ENCODE peak calls at places on chromosomes 16 and 17, in ten cellular contexts. One of them, this sample, is unnamed.

GRCh38 chr16:50473375-50473945 is 74.7 kb upstream of the NKD1 start:
- DNase-seq in endothelial cell of umbilical vein: no peak
- DNase-seq in MM.1S: no peak
- DNase-seq in body of pancreas: no peak
- DNase-seq in cardiac muscle cell: no peak
- DNase-seq in A549: no peak
- DNase-seq in heart right ventricle: no peak
- DNase-seq in esophagus squamous epithelium: no peak
- DNase-seq in GM23338: no peak
- DNase-seq in CD4-positive, alpha-beta memory T cell: no peak
- DNase-seq in this sample: no peak

GRCh38 chr17:82932146-82933005 is 92.6 kb upstream of the ZNF750 start:
- DNase-seq in CD4-positive, alpha-beta memory T cell: no peak
- DNase-seq in MM.1S: no peak
- DNase-seq in esophagus squamous epithelium: no peak
- DNase-seq in A549: no peak
- DNase-seq in GM23338: no peak
- DNase-seq in cardiac muscle cell: no peak
- DNase-seq in body of pancreas: no peak
- DNase-seq in heart right ventricle: no peak
- DNase-seq in endothelial cell of umbilical vein: peak
- DNase-seq in this sample: peak

GRCh38 chr17:18166894-18167293 is 16.7 kb upstream of the ALKBH5 start:
- DNase-seq in body of pancreas: peak
- DNase-seq in A549: peak
- DNase-seq in MM.1S: no peak
- DNase-seq in heart right ventricle: no peak
- DNase-seq in cardiac muscle cell: no peak
- DNase-seq in esophagus squamous epithelium: no peak
- DNase-seq in endothelial cell of umbilical vein: no peak
- DNase-seq in CD4-positive, alpha-beta memory T cell: no peak
- DNase-seq in GM23338: no peak
- DNase-seq in this sample: no peak

GRCh38 chr17:16085066-16085699 is 85.6 kb downstream of the TTC19 start:
- DNase-seq in endothelial cell of umbilical vein: peak
- DNase-seq in A549: no peak
- DNase-seq in heart right ventricle: no peak
- DNase-seq in body of pancreas: no peak
- DNase-seq in esophagus squamous epithelium: no peak
- DNase-seq in GM23338: no peak
- DNase-seq in CD4-positive, alpha-beta memory T cell: no peak
- DNase-seq in MM.1S: no peak
- DNase-seq in cardiac muscle cell: no peak
- DNase-seq in this sample: no peak

GRCh38 chr17:80348551-80349436 is 66.2 kb upstream of the ENDOV start:
- DNase-seq in body of pancreas: no peak
- DNase-seq in endothelial cell of umbilical vein: no peak
- DNase-seq in MM.1S: no peak
- DNase-seq in CD4-positive, alpha-beta memory T cell: no peak
- DNase-seq in GM23338: no peak
- DNase-seq in esophagus squamous epithelium: no peak
- DNase-seq in heart right ventricle: no peak
- DNase-seq in A549: no peak
- DNase-seq in cardiac muscle cell: no peak
- DNase-seq in this sample: peak

GRCh38 chr16:12300946-12301500 is 324.5 kb downstream of the SNX29 start:
- DNase-seq in esophagus squamous epithelium: no peak
- DNase-seq in GM23338: no peak
- DNase-seq in CD4-positive, alpha-beta memory T cell: no peak
- DNase-seq in A549: no peak
- DNase-seq in body of pancreas: no peak
- DNase-seq in MM.1S: no peak
- DNase-seq in cardiac muscle cell: no peak
- DNase-seq in endothelial cell of umbilical vein: no peak
- DNase-seq in heart right ventricle: no peak
- DNase-seq in this sample: no peak

GRCh38 chr17:67449885-67450755 is 73.0 kb downstream of the PITPNC1 start:
- DNase-seq in GM23338: no peak
- DNase-seq in endothelial cell of umbilical vein: no peak
- DNase-seq in body of pancreas: no peak
- DNase-seq in cardiac muscle cell: no peak
- DNase-seq in MM.1S: no peak
- DNase-seq in esophagus squamous epithelium: no peak
- DNase-seq in CD4-positive, alpha-beta memory T cell: peak
- DNase-seq in heart right ventricle: no peak
- DNase-seq in A549: no peak
- DNase-seq in this sample: no peak

GRCh38 chr17:40633871-40634270 is 13.7 kb downstream of the SMARCE1 start:
- DNase-seq in MM.1S: no peak
- DNase-seq in cardiac muscle cell: no peak
- DNase-seq in esophagus squamous epithelium: no peak
- DNase-seq in heart right ventricle: no peak
- DNase-seq in CD4-positive, alpha-beta memory T cell: no peak
- DNase-seq in A549: no peak
- DNase-seq in GM23338: no peak
- DNase-seq in body of pancreas: no peak
- DNase-seq in endothelial cell of umbilical vein: no peak
- DNase-seq in this sample: no peak

GRCh38 chr16:79449067-79449466 is 151.5 kb downstream of the MAF start:
- DNase-seq in endothelial cell of umbilical vein: no peak
- DNase-seq in heart right ventricle: no peak
- DNase-seq in A549: no peak
- DNase-seq in GM23338: no peak
- DNase-seq in cardiac muscle cell: no peak
- DNase-seq in esophagus squamous epithelium: no peak
- DNase-seq in MM.1S: no peak
- DNase-seq in body of pancreas: no peak
- DNase-seq in CD4-positive, alpha-beta memory T cell: no peak
- DNase-seq in this sample: no peak

GRCh38 chr17:6761817-6762216 is 6.0 kb downstream of the XAF1 start:
- DNase-seq in heart right ventricle: no peak
- DNase-seq in CD4-positive, alpha-beta memory T cell: no peak
- DNase-seq in body of pancreas: no peak
- DNase-seq in GM23338: no peak
- DNase-seq in A549: no peak
- DNase-seq in MM.1S: no peak
- DNase-seq in cardiac muscle cell: no peak
- DNase-seq in esophagus squamous epithelium: no peak
- DNase-seq in endothelial cell of umbilical vein: no peak
- DNase-seq in this sample: no peak

GRCh38 chr17:31339906-31340661 is 18.7 kb upstream of the EVI2A start:
- DNase-seq in GM23338: no peak
- DNase-seq in cardiac muscle cell: no peak
- DNase-seq in A549: no peak
- DNase-seq in endothelial cell of umbilical vein: no peak
- DNase-seq in MM.1S: no peak
- DNase-seq in CD4-positive, alpha-beta memory T cell: no peak
- DNase-seq in body of pancreas: no peak
- DNase-seq in esophagus squamous epithelium: no peak
- DNase-seq in heart right ventricle: no peak
- DNase-seq in this sample: no peak
- H3K27ac ChIP-seq in GM23338: no peak
- H3K27ac ChIP-seq in cardiac muscle cell: peak
- H3K27ac ChIP-seq in A549: no peak
- H3K27ac ChIP-seq in endothelial cell of umbilical vein: no peak
- H3K27ac ChIP-seq in MM.1S: no peak
- H3K27ac ChIP-seq in CD4-positive, alpha-beta memory T cell: no peak
- H3K27ac ChIP-seq in body of pancreas: no peak
- H3K27ac ChIP-seq in esophagus squamous epithelium: no peak
- H3K27ac ChIP-seq in heart right ventricle: no peak
- H3K27ac ChIP-seq in this sample: no peak

GRCh38 chr16:86379505-86379846 is 130.9 kb upstream of the FOXF1 start:
- DNase-seq in heart right ventricle: no peak
- DNase-seq in esophagus squamous epithelium: no peak
- DNase-seq in endothelial cell of umbilical vein: no peak
- DNase-seq in GM23338: no peak
- DNase-seq in A549: no peak
- DNase-seq in MM.1S: no peak
- DNase-seq in CD4-positive, alpha-beta memory T cell: no peak
- DNase-seq in body of pancreas: no peak
- DNase-seq in cardiac muscle cell: no peak
- DNase-seq in this sample: no peak

GRCh38 chr16:86380045-86380444 is 130.3 kb upstream of the FOXF1 start:
- DNase-seq in heart right ventricle: no peak
- DNase-seq in endothelial cell of umbilical vein: no peak
- DNase-seq in esophagus squamous epithelium: no peak
- DNase-seq in body of pancreas: no peak
- DNase-seq in MM.1S: no peak
- DNase-seq in cardiac muscle cell: no peak
- DNase-seq in CD4-positive, alpha-beta memory T cell: no peak
- DNase-seq in A549: no peak
- DNase-seq in GM23338: no peak
- DNase-seq in this sample: no peak

GRCh38 chr16:86382067-86382773 is 128.1 kb upstream of the FOXF1 start:
- DNase-seq in heart right ventricle: no peak
- DNase-seq in body of pancreas: no peak
- DNase-seq in GM23338: no peak
- DNase-seq in esophagus squamous epithelium: no peak
- DNase-seq in endothelial cell of umbilical vein: no peak
- DNase-seq in cardiac muscle cell: no peak
- DNase-seq in A549: no peak
- DNase-seq in CD4-positive, alpha-beta memory T cell: no peak
- DNase-seq in MM.1S: no peak
- DNase-seq in this sample: no peak

GRCh38 chr16:86382774-86383407 is 127.4 kb upstream of the FOXF1 start:
- DNase-seq in cardiac muscle cell: no peak
- DNase-seq in CD4-positive, alpha-beta memory T cell: no peak
- DNase-seq in GM23338: no peak
- DNase-seq in heart right ventricle: no peak
- DNase-seq in esophagus squamous epithelium: no peak
- DNase-seq in MM.1S: no peak
- DNase-seq in A549: no peak
- DNase-seq in endothelial cell of umbilical vein: no peak
- DNase-seq in body of pancreas: no peak
- DNase-seq in this sample: no peak

GRCh38 chr16:86381491-86381890 is 128.8 kb upstream of the FOXF1 start:
- DNase-seq in A549: no peak
- DNase-seq in MM.1S: no peak
- DNase-seq in GM23338: no peak
- DNase-seq in body of pancreas: no peak
- DNase-seq in CD4-positive, alpha-beta memory T cell: no peak
- DNase-seq in esophagus squamous epithelium: no peak
- DNase-seq in endothelial cell of umbilical vein: no peak
- DNase-seq in cardiac muscle cell: no peak
- DNase-seq in heart right ventricle: no peak
- DNase-seq in this sample: no peak
- H3K4me3 ChIP-seq in A549: no peak
- H3K4me3 ChIP-seq in MM.1S: no peak
- H3K4me3 ChIP-seq in GM23338: no peak
- H3K4me3 ChIP-seq in body of pancreas: no peak
- H3K4me3 ChIP-seq in CD4-positive, alpha-beta memory T cell: no peak
- H3K4me3 ChIP-seq in esophagus squamous epithelium: no peak
- H3K4me3 ChIP-seq in endothelial cell of umbilical vein: no peak
- H3K4me3 ChIP-seq in cardiac muscle cell: no peak
- H3K4me3 ChIP-seq in heart right ventricle: no peak
- H3K4me3 ChIP-seq in this sample: no peak

GRCh38 chr17:69870091-69870530 is 204.9 kb upstream of the KCNJ16 start:
- DNase-seq in cardiac muscle cell: no peak
- DNase-seq in A549: peak
- DNase-seq in heart right ventricle: no peak
- DNase-seq in body of pancreas: no peak
- DNase-seq in esophagus squamous epithelium: no peak
- DNase-seq in GM23338: no peak
- DNase-seq in MM.1S: no peak
- DNase-seq in CD4-positive, alpha-beta memory T cell: no peak
- DNase-seq in endothelial cell of umbilical vein: peak
- DNase-seq in this sample: no peak

GRCh38 chr17:69869667-69870066 is 205.4 kb upstream of the KCNJ16 start:
- DNase-seq in A549: no peak
- DNase-seq in GM23338: no peak
- DNase-seq in body of pancreas: no peak
- DNase-seq in heart right ventricle: no peak
- DNase-seq in endothelial cell of umbilical vein: no peak
- DNase-seq in CD4-positive, alpha-beta memory T cell: no peak
- DNase-seq in esophagus squamous epithelium: no peak
- DNase-seq in cardiac muscle cell: no peak
- DNase-seq in MM.1S: no peak
- DNase-seq in this sample: no peak

GRCh38 chr17:69872675-69873262 is 202.3 kb upstream of the KCNJ16 start:
- DNase-seq in A549: no peak
- DNase-seq in cardiac muscle cell: no peak
- DNase-seq in heart right ventricle: no peak
- DNase-seq in CD4-positive, alpha-beta memory T cell: no peak
- DNase-seq in MM.1S: no peak
- DNase-seq in GM23338: no peak
- DNase-seq in body of pancreas: no peak
- DNase-seq in endothelial cell of umbilical vein: no peak
- DNase-seq in esophagus squamous epithelium: no peak
- DNase-seq in this sample: no peak

GRCh38 chr17:69871318-69871717 is 203.7 kb upstream of the KCNJ16 start:
- DNase-seq in heart right ventricle: no peak
- DNase-seq in body of pancreas: no peak
- DNase-seq in cardiac muscle cell: no peak
- DNase-seq in MM.1S: no peak
- DNase-seq in CD4-positive, alpha-beta memory T cell: no peak
- DNase-seq in esophagus squamous epithelium: no peak
- DNase-seq in endothelial cell of umbilical vein: no peak
- DNase-seq in A549: no peak
- DNase-seq in GM23338: no peak
- DNase-seq in this sample: no peak

GRCh38 chr17:69870751-69871199 is 204.2 kb upstream of the KCNJ16 start:
- DNase-seq in cardiac muscle cell: peak
- DNase-seq in MM.1S: no peak
- DNase-seq in CD4-positive, alpha-beta memory T cell: no peak
- DNase-seq in body of pancreas: no peak
- DNase-seq in GM23338: peak
- DNase-seq in heart right ventricle: no peak
- DNase-seq in A549: no peak
- DNase-seq in endothelial cell of umbilical vein: peak
- DNase-seq in esophagus squamous epithelium: no peak
- DNase-seq in this sample: no peak
- H3K27ac ChIP-seq in cardiac muscle cell: no peak
- H3K27ac ChIP-seq in MM.1S: no peak
- H3K27ac ChIP-seq in CD4-positive, alpha-beta memory T cell: no peak
- H3K27ac ChIP-seq in body of pancreas: no peak
- H3K27ac ChIP-seq in GM23338: no peak
- H3K27ac ChIP-seq in heart right ventricle: no peak
- H3K27ac ChIP-seq in A549: no peak
- H3K27ac ChIP-seq in endothelial cell of umbilical vein: peak
- H3K27ac ChIP-seq in esophagus squamous epithelium: no peak
- H3K27ac ChIP-seq in this sample: no peak

DNA sequence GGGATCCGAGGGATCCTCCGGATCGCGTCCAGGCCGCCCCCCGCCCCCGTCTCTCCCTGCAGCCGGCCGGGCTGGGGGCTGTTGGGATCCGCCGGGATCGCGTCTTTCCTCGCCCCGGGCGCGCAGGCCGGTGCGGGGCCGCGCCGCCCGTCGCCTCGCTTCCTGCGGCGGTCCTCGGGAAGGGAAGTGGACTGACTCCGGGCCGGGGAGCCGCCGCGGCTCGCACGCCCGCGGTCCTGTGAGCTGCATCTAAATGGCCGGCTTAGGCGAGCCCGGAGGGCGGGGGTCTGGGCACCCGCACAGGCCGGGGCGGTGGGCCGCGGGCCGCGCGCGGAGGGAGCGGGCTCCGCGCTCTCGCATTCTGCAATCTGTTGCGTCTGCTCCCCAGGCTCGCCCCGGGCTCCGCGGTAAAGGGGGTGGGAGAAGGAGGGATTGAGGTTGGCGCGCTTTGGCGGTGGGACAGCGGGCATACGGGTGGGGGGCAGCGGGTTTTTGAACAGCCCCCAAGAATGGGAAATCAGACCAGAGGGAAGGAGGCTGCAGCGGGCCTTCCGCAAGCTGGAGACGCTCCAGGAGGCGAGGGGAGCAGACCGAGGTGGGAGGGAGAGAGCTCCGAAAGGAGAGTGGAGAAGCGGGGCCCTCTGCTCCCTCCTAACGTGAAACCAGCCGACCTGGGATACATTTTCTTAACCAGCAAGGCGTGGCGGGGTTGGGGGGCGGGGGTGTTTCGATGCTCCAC is 2.2 kb downstream of the TMEM132E start:
- DNase-seq in endothelial cell of umbilical vein: no peak
- DNase-seq in CD4-positive, alpha-beta memory T cell: no peak
- DNase-seq in body of pancreas: no peak
- DNase-seq in cardiac muscle cell: peak
- DNase-seq in A549: no peak
- DNase-seq in heart right ventricle: no peak
- DNase-seq in GM23338: peak
- DNase-seq in esophagus squamous epithelium: no peak
- DNase-seq in MM.1S: no peak
- DNase-seq in this sample: no peak
- H3K4me3 ChIP-seq in endothelial cell of umbilical vein: no peak
- H3K4me3 ChIP-seq in CD4-positive, alpha-beta memory T cell: no peak
- H3K4me3 ChIP-seq in body of pancreas: no peak
- H3K4me3 ChIP-seq in cardiac muscle cell: peak
- H3K4me3 ChIP-seq in A549: peak
- H3K4me3 ChIP-seq in heart right ventricle: peak
- H3K4me3 ChIP-seq in GM23338: peak
- H3K4me3 ChIP-seq in esophagus squamous epithelium: no peak
- H3K4me3 ChIP-seq in MM.1S: no peak
- H3K4me3 ChIP-seq in this sample: peak

This sample was measured in psoas muscle.